ENCODE peak calls at places on chromosomes 6 and 20, in eight cellular contexts. G is Peyer's patch, O is HepG2, B is psoas muscle, F is astrocyte, I is SJSA1, P is body of pancreas, H is PC-3. V is an unnamed sample. For H3K36me3, the result is how much of the 10 kb centered on the place peaks cover.

GRCh38 chr6:40891686-40892085 is 147.3 kb downstream of the UNC5CL start:
- DNase-seq in I (no peak), B (no peak), O (no peak), P (no peak), H (no peak), F (no peak), G (no peak), V (no peak)

GRCh38 chr20:36074983-36075382 is 79.6 kb upstream of the EPB41L1 start:
- DNase-seq in G (no peak), P (no peak), I (no peak), H (no peak), F (no peak), B (no peak), O (no peak), V (no peak)

GRCh38 chr20:37968726-37969401 is 64.4 kb downstream of the TTI1 start:
- DNase-seq in O (no peak), F (no peak), G (no peak), B (no peak), P (no peak), H (peak), I (no peak), V (peak)

GRCh38 chr6:47714802-47715201 is 16.4 kb downstream of the ADGRF4 start:
- DNase-seq in P (no peak), G (no peak), F (no peak), H (no peak), O (no peak), B (no peak), I (no peak), V (no peak)

GRCh38 chr6:18147160-18147559 is 7.7 kb downstream of the TPMT start:
- DNase-seq in G (no peak), P (no peak), O (peak), I (no peak), H (peak), F (peak), B (no peak), V (peak)

GRCh38 chr6:75936682-75937081 is 135.8 kb downstream of the IMPG1 start:
- DNase-seq in I (no peak), H (no peak), B (no peak), P (no peak), O (no peak), G (no peak), F (no peak), V (no peak)

GRCh38 chr6:139925894-139926641 is 551.6 kb upstream of the CITED2 start:
- DNase-seq in O (peak), B (no peak), F (peak), P (no peak), I (peak), H (no peak), G (no peak), V (no peak)

GRCh38 chr6:167304912-167305311 is 13.8 kb downstream of the UNC93A start:
- DNase-seq in G (no peak), F (no peak), I (no peak), P (no peak), H (no peak), B (no peak), O (no peak), V (no peak)

GRCh38 chr6:37460805-37461204 is 27.8 kb downstream of the CMTR1 start:
- DNase-seq in B (no peak), O (no peak), F (no peak), G (no peak), H (no peak), P (no peak), I (no peak), V (no peak)

GRCh38 chr20:38450412-38450975 is 15.4 kb upstream of the SNHG17 start:
- DNase-seq in I (peak), O (no peak), P (no peak), H (peak), F (peak), B (no peak), G (no peak), V (peak)

GRCh38 chr20:58160451-58161051 is 67.9 kb downstream of the ANKRD60 start:
- DNase-seq in B (no peak), F (peak), G (no peak), I (peak), H (peak), P (no peak), O (no peak), V (peak)

GRCh38 chr6:33589723-33590530 is 9.9 kb upstream of the BAK1 start:
- DNase-seq in P (peak), H (peak), B (peak), O (peak), I (peak), G (peak), F (peak), V (peak)

GRCh38 chr20:38825901-38826625 is 20.6 kb downstream of the PPP1R16B start:
- DNase-seq in O (peak), F (peak), B (no peak), G (no peak), P (no peak), I (no peak), H (peak), V (peak)

GRCh38 chr6:157984165-157984564 is 2.5 kb downstream of the SYNJ2 start:
- DNase-seq in H (no peak), B (no peak), O (no peak), G (no peak), F (no peak), I (no peak), P (no peak), V (no peak)

GRCh38 chr6:9496837-9497236 is 918.0 kb downstream of the TFAP2A start:
- DNase-seq in I (no peak), O (no peak), B (no peak), H (peak), F (peak), P (no peak), G (no peak), V (peak)

GRCh38 chr20:3738109-3739053 is 5.9 kb downstream of the HSPA12B start:
- DNase-seq in I (no peak), F (no peak), P (no peak), H (no peak), O (peak), G (no peak), B (no peak), V (no peak)

GRCh38 chr20:24147961-24148360 is 159.4 kb upstream of the GGTLC1 start:
- DNase-seq in B (no peak), O (no peak), H (no peak), I (no peak), P (no peak), G (no peak), F (no peak), V (no peak)

GRCh38 chr6:166494757-166495486 is 91.6 kb downstream of the RAMACL start:
- DNase-seq in B (no peak), G (no peak), H (no peak), P (no peak), F (no peak), O (no peak), I (no peak), V (no peak)

GRCh38 chr6:73234732-73235131 is 9.4 kb upstream of the KHDC1L start:
- DNase-seq in G (no peak), O (no peak), P (no peak), H (peak), B (no peak), F (peak), I (no peak), V (peak)

GRCh38 chr20:24767623-24768100 is 181.4 kb upstream of the CST7 start:
- DNase-seq in B (no peak), I (no peak), O (no peak), F (no peak), P (no peak), G (no peak), H (no peak), V (no peak)

GRCh38 chr6:157831424-157832249 is 8.6 kb downstream of the SNX9 start:
- DNase-seq in P (no peak), I (no peak), B (no peak), O (no peak), F (no peak), G (no peak), H (no peak), V (no peak)

GRCh38 chr6:4352731-4353130 is 217.4 kb upstream of the ECI2 start:
- DNase-seq in O (no peak), I (no peak), P (no peak), G (no peak), F (no peak), B (no peak), H (no peak), V (peak)

DNA sequence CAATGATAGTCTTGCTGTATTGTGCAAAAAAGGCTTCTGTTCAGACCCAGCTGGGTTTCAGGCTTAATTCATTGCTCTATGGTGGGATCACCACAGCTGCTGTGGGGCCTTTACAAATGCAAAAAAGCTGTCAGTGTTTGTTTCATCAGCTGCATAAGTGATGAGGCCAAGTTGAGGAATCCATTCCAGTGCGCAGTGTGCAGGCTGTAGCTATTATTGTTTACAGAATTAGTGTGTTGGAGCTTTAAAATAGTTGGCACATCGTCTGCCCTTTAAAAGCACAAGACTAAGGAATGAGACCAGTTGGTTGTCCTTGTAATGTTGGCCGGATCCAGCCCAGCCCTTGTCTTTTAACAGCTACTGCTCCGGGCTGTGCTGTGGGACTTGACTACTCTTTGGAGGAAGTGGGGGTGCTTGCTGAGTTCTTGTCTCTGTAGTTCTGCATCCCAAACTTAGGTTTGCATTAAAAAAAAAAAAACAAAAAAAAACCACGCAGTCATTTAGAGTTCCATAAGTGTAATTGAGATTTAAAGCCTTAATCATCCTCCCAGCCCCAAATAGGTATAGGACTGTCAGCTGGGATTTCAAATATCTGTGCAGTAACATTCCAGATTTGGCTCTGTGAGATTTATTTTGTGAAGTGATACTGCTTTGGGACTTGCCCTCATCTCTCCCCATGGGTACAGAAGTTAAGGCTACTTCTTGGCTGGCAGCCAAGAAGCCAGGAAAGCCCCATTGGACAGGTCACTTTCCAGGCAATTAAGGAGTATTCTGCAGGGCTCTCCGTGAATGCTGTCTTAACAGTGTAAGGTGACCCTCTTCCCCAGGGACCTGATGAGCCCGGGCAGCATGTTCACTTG is 19.3 kb downstream of the JARID2 start:
- DNase-seq in O (no peak), P (no peak), B (peak), H (no peak), I (peak), G (no peak), F (peak), V (peak)
- H3K36me3 ChIP-seq in O (under half), P (under half), B (under half), H (under half), I (under half), G (under half), F (under half), V (under half)

GRCh38 chr20:52497731-52498130 is 306.2 kb upstream of the ZFP64 start:
- DNase-seq in O (no peak), H (no peak), G (no peak), P (no peak), B (no peak), F (peak), I (peak), V (peak)
- H3K27ac ChIP-seq in O (no peak), H (no peak), G (no peak), P (no peak), B (no peak), F (no peak), I (peak), V (no peak)

DNA sequence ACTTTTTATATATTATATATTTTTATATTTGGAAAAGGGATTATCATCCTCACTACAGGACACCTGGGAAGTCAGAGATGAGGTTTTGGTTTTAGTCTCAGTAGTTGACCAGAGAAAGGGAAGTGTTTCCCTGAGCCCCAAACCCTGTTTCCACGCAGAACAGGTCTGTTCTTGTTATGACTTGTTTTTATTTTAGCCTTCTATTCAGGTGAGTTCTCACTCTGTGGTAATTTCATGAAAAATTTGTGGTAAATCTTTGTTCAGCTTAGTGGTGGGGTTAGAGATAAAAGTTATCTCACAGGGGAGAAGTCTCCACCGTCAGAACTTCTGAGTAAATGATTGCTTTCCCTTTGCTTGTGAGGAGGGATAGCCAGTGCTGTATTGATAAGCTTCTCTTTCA is 224.9 kb downstream of the FARS2 start:
- DNase-seq in F (no peak), P (no peak), I (no peak), H (no peak), G (no peak), O (no peak), B (no peak), V (no peak)
- H3K36me3 ChIP-seq in F (under half), P (under half), I (under half), H (under half), G (under half), O (under half), B (under half), V (under half)

DNA sequence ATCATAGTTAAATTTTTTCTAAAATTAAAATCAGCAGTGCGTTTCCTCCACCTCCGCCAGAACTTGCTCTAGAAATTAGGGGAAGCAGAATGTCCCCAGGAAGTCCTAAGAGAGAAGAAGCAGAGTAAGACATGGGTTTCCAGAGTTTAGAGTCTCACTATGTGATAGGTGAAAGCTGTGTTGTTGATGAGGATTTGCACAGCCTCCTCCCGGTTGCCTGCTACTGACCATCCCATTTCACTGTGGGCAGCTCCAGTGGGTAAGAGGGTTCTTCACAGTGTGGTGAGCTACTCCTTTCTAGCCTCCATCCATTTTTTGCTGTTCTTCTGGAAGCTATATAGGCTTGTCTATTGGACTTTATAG is 13.3 kb downstream of the UST start:
- DNase-seq in H (no peak), F (no peak), O (no peak), I (no peak), P (no peak), B (no peak), G (no peak), V (peak)
- H3K27ac ChIP-seq in H (no peak), F (no peak), O (no peak), I (no peak), P (no peak), B (no peak), G (peak), V (peak)

GRCh38 chr20:18790787-18791186 is 22.8 kb upstream of the SCP2D1 start:
- DNase-seq in P (no peak), F (no peak), G (no peak), I (no peak), H (no peak), B (no peak), O (no peak), V (no peak)
- H3K36me3 ChIP-seq in P (under half), F (under half), G (under half), I (under half), H (under half), B (under half), O (under half), V (under half)

DNA sequence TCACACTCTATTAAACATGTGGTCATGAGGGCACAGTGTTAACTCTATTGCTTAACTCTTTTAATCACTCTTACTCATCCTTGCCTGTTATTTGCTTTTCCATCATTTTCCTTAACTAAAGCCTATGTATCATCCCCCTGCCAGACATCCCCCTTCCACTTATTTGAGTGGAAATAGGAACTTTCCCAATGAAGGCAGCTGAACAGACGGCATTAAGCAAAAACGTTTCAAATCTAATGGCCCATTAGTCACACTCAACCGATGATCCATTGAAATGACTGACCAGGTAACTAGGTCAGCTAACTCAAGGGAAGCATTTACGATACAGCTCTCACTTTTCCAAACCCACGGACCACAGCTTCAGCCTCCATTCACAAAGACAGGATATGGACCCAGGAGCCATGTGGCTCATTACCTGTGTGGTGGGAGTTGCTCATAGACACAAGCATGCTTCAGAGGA is 89.2 kb downstream of the HAO1 start:
- DNase-seq in H (peak), B (no peak), I (no peak), G (no peak), P (no peak), O (no peak), F (peak), V (peak)
- H3K27ac ChIP-seq in H (peak), B (no peak), I (no peak), G (no peak), P (no peak), O (no peak), F (no peak), V (no peak)

GRCh38 chr20:17673082-17673481 is 9.0 kb downstream of the RRBP1 start:
- DNase-seq in P (no peak), O (no peak), H (no peak), B (no peak), F (no peak), G (no peak), I (no peak), V (no peak)

GRCh38 chr20:17671565-17671964 is 10.5 kb downstream of the RRBP1 start:
- DNase-seq in I (no peak), B (no peak), P (no peak), F (no peak), G (no peak), H (no peak), O (no peak), V (no peak)

GRCh38 chr20:17668432-17668831 is 13.6 kb downstream of the RRBP1 start:
- DNase-seq in G (no peak), I (no peak), O (no peak), P (no peak), H (no peak), B (no peak), F (no peak), V (no peak)

GRCh38 chr20:17669306-17669931 is 12.6 kb downstream of the RRBP1 start:
- DNase-seq in G (no peak), I (no peak), F (no peak), O (no peak), B (no peak), H (no peak), P (no peak), V (peak)

DNA sequence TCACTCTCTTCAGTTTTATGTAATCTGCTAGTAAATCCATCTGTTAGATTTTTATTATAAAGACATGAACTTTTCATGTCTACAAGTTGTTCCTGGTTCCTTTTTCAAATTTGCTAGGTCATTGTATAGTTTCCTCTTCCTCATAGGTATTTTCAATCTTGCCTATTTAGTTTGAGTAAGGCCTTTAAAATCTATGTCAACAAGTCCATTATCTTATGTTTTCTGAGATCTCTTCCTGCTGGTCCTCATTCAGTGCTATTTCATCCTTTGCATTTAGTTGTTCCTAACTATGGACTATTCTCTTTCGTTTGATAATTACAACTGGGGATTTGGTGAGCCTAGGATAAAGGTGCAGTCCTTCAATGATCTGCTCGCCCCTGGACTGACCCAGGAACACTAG is 11.0 kb downstream of the RRBP1 start:
- DNase-seq in F (no peak), B (no peak), P (no peak), O (no peak), I (no peak), H (no peak), G (no peak), V (no peak)
- H3K36me3 ChIP-seq in F (half or more), B (under half), P (under half), O (half or more), I (half or more), H (under half), G (under half), V (under half)

DNA sequence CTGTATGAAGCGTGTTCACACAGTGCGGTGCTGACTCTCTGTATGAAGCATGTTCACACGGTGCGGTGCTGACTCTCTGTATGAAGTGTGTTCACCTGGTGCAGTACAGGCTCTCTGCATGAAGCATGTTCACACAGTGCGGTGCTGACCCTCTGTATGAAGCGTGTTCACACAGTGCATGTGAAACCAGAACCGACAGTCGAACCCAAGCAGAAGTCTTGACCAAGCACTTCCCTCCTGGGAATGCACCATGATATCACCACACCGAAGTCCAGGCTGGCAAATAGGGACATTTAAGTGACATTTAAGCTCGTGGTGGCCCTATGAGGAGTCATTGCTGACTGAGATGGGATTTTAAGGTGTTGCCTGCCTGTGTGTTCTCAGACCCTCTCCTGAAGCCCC is 11.3 kb upstream of the SERPINB1 start:
- DNase-seq in G (no peak), I (no peak), P (no peak), H (no peak), O (no peak), F (no peak), B (no peak), V (no peak)
- H3K27ac ChIP-seq in G (no peak), I (peak), P (no peak), H (peak), O (no peak), F (peak), B (no peak), V (no peak)